ENCODE peak calls at places on chromosomes 2 and 18, in four cellular contexts. O is adrenal gland, J is right cardiac atrium, X is heart right ventricle. Q is an unnamed sample.

GRCh38 chr18:62763101-62763521 is 47.8 kb downstream of the PHLPP1 start:
- DNase-seq in J (no peak), X (no peak), O (no peak), Q (no peak)

GRCh38 chr2:65437392-65438135 is 5.2 kb upstream of the SPRED2 start:
- DNase-seq in O (no peak), J (no peak), X (no peak), Q (no peak)

GRCh38 chr18:22606563-22607283 is 189.0 kb upstream of the CTAGE1 start:
- DNase-seq in J (peak; percentile 57), X (no peak), O (no peak), Q (no peak)

GRCh38 chr18:31499157-31499524 is 1.2 kb downstream of the DSG2 start:
- DNase-seq in O (no peak), J (no peak), X (no peak), Q (no peak)

GRCh38 chr2:54332386-54332785 is 76.4 kb upstream of the TSPYL6 start:
- DNase-seq in J (no peak), O (no peak), X (no peak), Q (no peak)

GRCh38 chr2:19355931-19356544 is 2.4 kb downstream of the OSR1 start:
- DNase-seq in J (peak; percentile 64), X (no peak), O (no peak), Q (no peak)

GRCh38 chr2:156116113-156116512 is 216.4 kb downstream of the NR4A2 start:
- DNase-seq in O (no peak), X (no peak), J (no peak), Q (no peak)

GRCh38 chr2:102233132-102233884 is 46.5 kb downstream of the IL1RL2 start:
- DNase-seq in X (no peak), J (no peak), O (no peak), Q (no peak)

GRCh38 chr2:236120006-236120740 is 48.0 kb downstream of the GBX2 start:
- DNase-seq in X (no peak), O (no peak), J (no peak), Q (no peak)

GRCh38 chr2:1751768-1752725 is 7.7 kb upstream of the PXDN start:
- DNase-seq in O (no peak), X (no peak), J (no peak), Q (no peak)

GRCh38 chr2:9330639-9331270 is 92.6 kb downstream of the ITGB1BP1 start:
- DNase-seq in O (no peak), J (peak; percentile 42), X (no peak), Q (no peak)

GRCh38 chr18:46471809-46472498 is 185.1 kb downstream of the LOXHD1 start:
- DNase-seq in J (no peak), X (no peak), O (no peak), Q (no peak)

GRCh38 chr2:236965841-236966096 is 119.9 kb upstream of the COPS8 start:
- DNase-seq in J (no peak), X (no peak), O (no peak), Q (no peak)

GRCh38 chr2:148653437-148653836 is 8.9 kb downstream of the EPC2 start:
- DNase-seq in X (no peak), O (no peak), J (no peak), Q (no peak)

GRCh38 chr2:212032032-212032431 is 506.6 kb downstream of the ERBB4 start:
- DNase-seq in J (no peak), X (no peak), O (no peak), Q (no peak)

GRCh38 chr2:66446924-66447323 is 12.0 kb downstream of the MEIS1 start:
- DNase-seq in J (no peak), O (peak; percentile 22), X (no peak), Q (no peak)

GRCh38 chr2:9139491-9140443 is 66.8 kb upstream of the ASAP2 start:
- DNase-seq in J (peak; percentile 91), X (peak; percentile 82), O (peak; percentile 60), Q (peak; percentile 32)

GRCh38 chr2:240526521-240526920 is 31.3 kb downstream of the ANKMY1 start:
- DNase-seq in O (no peak), J (no peak), X (no peak), Q (no peak)

GRCh38 chr2:240529344-240529999 is 28.3 kb downstream of the ANKMY1 start:
- DNase-seq in O (no peak), J (no peak), X (no peak), Q (no peak)

GRCh38 chr2:240527153-240527750 is 30.5 kb downstream of the ANKMY1 start:
- DNase-seq in X (no peak), J (no peak), O (no peak), Q (no peak)

GRCh38 chr2:240530181-240530580 is 27.6 kb downstream of the ANKMY1 start:
- DNase-seq in X (no peak), O (peak; percentile 6), J (no peak), Q (no peak)

DNA sequence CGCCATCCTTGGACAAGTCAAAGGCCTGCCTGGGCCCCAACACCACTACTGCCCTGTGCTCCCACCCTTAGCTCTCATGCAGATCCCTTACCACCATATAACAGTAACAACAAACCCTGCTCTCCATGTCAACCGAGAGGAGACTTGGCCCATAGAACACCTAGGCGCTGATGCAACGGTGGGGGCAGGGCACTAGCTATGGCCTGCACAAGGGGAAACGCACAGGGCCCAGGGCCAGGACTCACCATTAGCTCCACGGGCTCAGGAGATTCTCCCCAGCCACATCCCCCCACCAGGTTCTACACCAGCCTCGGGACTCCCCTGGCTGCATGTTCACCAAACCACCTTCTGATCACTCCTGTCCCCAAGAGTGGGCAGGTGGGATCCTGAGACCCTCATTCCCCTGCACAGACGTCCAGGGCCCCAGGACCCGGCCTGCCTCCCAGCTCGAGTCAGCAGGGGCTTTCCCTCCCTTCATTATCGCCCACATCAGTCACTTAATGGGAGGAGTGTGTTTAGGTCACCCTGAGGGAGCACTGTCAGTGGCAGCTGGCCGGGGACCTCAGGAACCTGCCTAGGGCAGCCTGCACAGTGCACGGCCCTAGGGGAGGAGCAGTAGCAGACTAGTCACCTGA is 29.3 kb downstream of the ANKMY1 start:
- DNase-seq in X (no peak), O (no peak), J (no peak), Q (no peak)
- H3K9me3 ChIP-seq in X (peaks cover 25% of the 10 kb centered on the region), O (no peaks in the 10 kb centered on the region), J (no peaks in the 10 kb centered on the region), Q (peaks cover 5% of the 10 kb centered on the region)

GRCh38 chr18:77067315-77068061 is 65.1 kb downstream of the MBP start:
- DNase-seq in J (peak; percentile 89), O (peak; percentile 35), X (peak; percentile 58), Q (peak; percentile 51)

GRCh38 chr18:77066689-77067088 is 65.9 kb downstream of the MBP start:
- DNase-seq in O (no peak), X (no peak), J (peak; percentile 37), Q (no peak)

GRCh38 chr18:77068321-77068841 is 64.2 kb downstream of the MBP start:
- DNase-seq in X (no peak), O (no peak), J (no peak), Q (peak; percentile 43)

GRCh38 chr18:77065221-77065981 is 67.2 kb downstream of the MBP start:
- DNase-seq in X (peak; percentile 38), O (peak; percentile 65), J (peak; percentile 79), Q (peak; percentile 63)

GRCh38 chr18:77066101-77066500 is 66.5 kb downstream of the MBP start:
- DNase-seq in X (no peak), O (no peak), J (peak; percentile 33), Q (no peak)
- H3K9me3 ChIP-seq in X (no peaks in the 10 kb centered on the region), O (no peaks in the 10 kb centered on the region), J (no peaks in the 10 kb centered on the region), Q (no peaks in the 10 kb centered on the region)

DNA sequence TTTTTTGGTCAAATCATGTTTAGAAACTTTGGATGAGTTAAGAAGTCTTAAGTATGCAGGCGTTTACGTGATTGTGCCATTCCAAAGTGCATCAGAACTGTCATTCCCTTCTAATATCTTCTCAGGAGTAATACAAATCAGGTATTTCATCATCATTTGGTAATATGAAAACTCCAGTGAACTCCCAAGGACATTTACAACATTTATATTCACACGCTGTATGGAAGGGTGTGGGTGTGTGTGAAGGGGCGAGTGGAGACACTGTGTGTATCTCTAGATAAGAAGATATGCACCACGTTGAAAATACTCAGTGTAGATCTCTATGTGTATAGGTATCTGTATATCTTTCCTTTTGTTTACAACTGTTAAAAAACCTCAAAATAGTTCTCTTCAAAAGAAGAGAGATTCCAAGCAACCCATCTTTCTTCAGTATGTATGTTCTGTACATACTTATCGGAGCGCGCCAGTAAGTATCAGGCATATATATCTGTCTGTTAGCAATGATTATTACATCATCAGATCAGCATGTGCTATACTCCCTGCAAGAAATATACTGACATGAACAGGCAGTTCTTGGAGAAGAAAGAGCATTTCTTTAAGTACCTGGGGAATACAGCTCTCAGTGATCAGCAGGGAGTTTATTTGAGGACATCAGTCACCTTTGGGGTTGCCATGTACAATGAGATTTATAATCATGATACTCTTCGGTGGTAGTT is 29.3 kb downstream of the COX7A2L start:
- DNase-seq in J (no peak), X (no peak), O (no peak), Q (no peak)
- H3K9me3 ChIP-seq in J (no peaks in the 10 kb centered on the region), X (no peaks in the 10 kb centered on the region), O (no peaks in the 10 kb centered on the region), Q (no peaks in the 10 kb centered on the region)

GRCh38 chr18:66931010-66931409 is 327.1 kb upstream of the CDH19 start:
- DNase-seq in O (no peak), J (no peak), X (no peak), Q (no peak)
- H3K9me3 ChIP-seq in O (no peaks in the 10 kb centered on the region), J (no peaks in the 10 kb centered on the region), X (no peaks in the 10 kb centered on the region), Q (no peaks in the 10 kb centered on the region)

DNA sequence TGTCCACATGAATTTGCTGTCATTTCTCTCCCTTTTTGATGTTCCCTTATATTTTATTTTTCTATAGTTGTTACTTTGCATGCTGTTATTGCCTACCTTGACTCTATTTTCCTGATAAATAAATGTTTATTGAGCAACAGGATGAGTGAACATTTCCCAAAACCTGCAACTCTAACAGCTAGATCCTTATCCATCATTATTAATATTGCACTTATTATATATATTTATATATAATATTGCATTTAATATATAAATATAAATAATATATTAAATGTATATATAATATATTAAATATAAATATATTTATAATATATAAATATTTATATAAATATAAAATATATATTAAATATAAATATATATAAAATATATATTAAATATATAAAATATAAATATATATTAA is 436.1 kb upstream of the MMADHC start:
- DNase-seq in X (no peak), O (no peak), J (no peak), Q (no peak)
- H3K9me3 ChIP-seq in X (no peaks in the 10 kb centered on the region), O (no peaks in the 10 kb centered on the region), J (no peaks in the 10 kb centered on the region), Q (no peaks in the 10 kb centered on the region)

DNA sequence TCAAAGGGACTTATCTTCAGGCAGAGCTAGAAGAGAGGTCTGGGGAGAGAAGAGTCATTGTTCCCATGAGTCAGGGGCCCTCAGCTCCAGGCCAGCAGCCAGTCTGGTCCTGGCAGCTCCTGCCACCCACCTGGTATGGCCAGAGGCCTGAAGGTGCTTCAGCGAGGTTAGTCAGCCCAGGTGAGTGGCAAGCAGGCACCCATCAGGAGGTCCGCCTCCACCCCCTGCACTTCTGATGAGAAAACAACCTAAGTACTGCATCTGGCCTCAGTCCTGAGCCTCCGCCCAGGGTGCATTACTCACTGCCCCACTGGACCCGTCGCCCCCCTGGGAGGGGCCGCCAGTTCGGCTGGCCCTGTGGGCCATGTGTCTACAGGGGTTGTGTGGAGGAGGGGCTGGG is 130.2 kb downstream of the INHBB start:
- DNase-seq in X (no peak), O (peak; percentile 8), J (no peak), Q (no peak)
- H3K9me3 ChIP-seq in X (peaks cover 9% of the 10 kb centered on the region), O (no peaks in the 10 kb centered on the region), J (no peaks in the 10 kb centered on the region), Q (no peaks in the 10 kb centered on the region)